ENCODE peak calls at places on chromosomes 5 and 9, in five cellular contexts. V, R, I, A and C are unnamed samples.

GRCh38 chr5:6660704-6661103 is 27.5 kb downstream of the SRD5A1 start:
- DNase-seq in V (no peak), R (no peak), I (no peak), A (no peak), C (no peak)

GRCh38 chr9:98372077-98372812 is 116.8 kb upstream of the TBC1D2 start:
- DNase-seq in V (no peak), R (no peak), I (no peak), A (no peak), C (no peak)

GRCh38 chr5:134874831-134875655 is 872 bp downstream of the TXNDC15 start:
- DNase-seq in V (peak), R (peak), I (peak), A (peak), C (peak)

GRCh38 chr5:22496666-22497065 is 356.5 kb downstream of the CDH12 start:
- DNase-seq in V (no peak), R (no peak), I (peak), A (no peak), C (no peak)

GRCh38 chr5:143033535-143034260 is 263.5 kb downstream of the ARHGAP26 start:
- DNase-seq in V (no peak), R (peak), I (no peak), A (no peak), C (peak)

GRCh38 chr9:97502222-97502983 is 937 bp downstream of the TMOD1 start:
- DNase-seq in V (peak), R (no peak), I (no peak), A (no peak), C (no peak)

GRCh38 chr5:96896806-96897205 is 20.5 kb downstream of the ERAP2 start:
- DNase-seq in V (no peak), R (no peak), I (no peak), A (no peak), C (no peak)

GRCh38 chr5:43386960-43387362 is 25.2 kb downstream of the CCL28 start:
- DNase-seq in V (no peak), R (no peak), I (no peak), A (no peak), C (peak)

GRCh38 chr5:59360130-59360555 is 533.4 kb downstream of the PDE4D start:
- DNase-seq in V (no peak), R (no peak), I (no peak), A (no peak), C (no peak)

GRCh38 chr5:32474201-32474854 is 29.8 kb upstream of the ZFR start:
- DNase-seq in V (no peak), R (no peak), I (peak), A (no peak), C (no peak)

GRCh38 chr5:39009280-39009679 is 64.9 kb downstream of the RICTOR start:
- DNase-seq in V (no peak), R (no peak), I (no peak), A (no peak), C (no peak)

GRCh38 chr5:148443998-148444397 is 60.2 kb downstream of the FBXO38 start:
- DNase-seq in V (peak), R (peak), I (peak), A (peak), C (peak)

GRCh38 chr5:31346896-31347557 is 153.5 kb downstream of the CDH6 start:
- DNase-seq in V (no peak), R (no peak), I (no peak), A (no peak), C (peak)

GRCh38 chr9:93261281-93261680 is 77.3 kb downstream of the WNK2 start:
- DNase-seq in V (no peak), R (no peak), I (no peak), A (no peak), C (no peak)

GRCh38 chr9:70563437-70564204 is 149.2 kb upstream of the KLF9 start:
- DNase-seq in V (peak), R (no peak), I (no peak), A (no peak), C (no peak)

GRCh38 chr5:586751-587285 is 25.3 kb upstream of the CEP72 start:
- DNase-seq in V (no peak), R (no peak), I (no peak), A (no peak), C (no peak)

GRCh38 chr9:97571664-97572063 is 61.5 kb downstream of the TSTD2 start:
- DNase-seq in V (no peak), R (no peak), I (no peak), A (no peak), C (no peak)

GRCh38 chr5:40399349-40399748 is 280.4 kb upstream of the PTGER4 start:
- DNase-seq in V (no peak), R (no peak), I (no peak), A (no peak), C (no peak)

GRCh38 chr5:163809480-163809879 is 304.1 kb downstream of the MAT2B start:
- DNase-seq in V (no peak), R (no peak), I (no peak), A (no peak), C (no peak)

GRCh38 chr9:107694390-107694789 is 204.8 kb upstream of the KLF4 start:
- DNase-seq in V (no peak), R (no peak), I (no peak), A (no peak), C (no peak)

GRCh38 chr9:9938432-9938831 is 674.4 kb downstream of the PTPRD start:
- DNase-seq in V (no peak), R (no peak), I (no peak), A (no peak), C (no peak)

GRCh38 chr5:180829711-180830110 is 27.1 kb upstream of the MGAT1 start:
- DNase-seq in V (no peak), R (no peak), I (no peak), A (no peak), C (no peak)

GRCh38 chr5:139108056-139108811 is 89.9 kb downstream of the SIL1 start:
- DNase-seq in V (no peak), R (no peak), I (peak), A (no peak), C (no peak)

GRCh38 chr9:123225374-123225813 is 43.0 kb downstream of the STRBP start:
- DNase-seq in V (peak), R (peak), I (no peak), A (peak), C (peak)